ENCODE peak calls at places on chromosomes 2 and 18, in five cellular contexts. K is cardiac muscle cell, J is GM12878, T is tibial artery, E is fibroblast of lung. X is an unnamed sample.

GRCh38 chr2:155372969-155373368 is 674.5 kb downstream of the KCNJ3 start:
- DNase-seq in J (no peak), T (no peak), E (peak; percentile 14), K (peak; percentile 29), X (peak; percentile 47)

GRCh38 chr2:113213061-113213930 is 39.5 kb downstream of the PSD4 start:
- DNase-seq in J (no peak), T (no peak), K (no peak), E (no peak), X (no peak)

GRCh38 chr2:20100711-20101110 is 49.3 kb upstream of the LAPTM4A start:
- DNase-seq in J (no peak), E (no peak), T (no peak), K (no peak), X (no peak)

GRCh38 chr2:207219716-207220414 is 54.1 kb upstream of the KLF7 start:
- DNase-seq in E (peak; percentile 90), T (no peak), J (no peak), K (peak; percentile 66), X (no peak)

GRCh38 chr2:189481071-189481470 is 39.8 kb downstream of the WDR75 start:
- DNase-seq in J (no peak), T (no peak), E (no peak), K (no peak), X (no peak)

GRCh38 chr2:190765386-190766173 is 115.0 kb upstream of the GLS start:
- DNase-seq in T (no peak), J (no peak), K (peak; percentile 71), E (peak; percentile 97), X (peak; percentile 51)

GRCh38 chr18:74963820-74964446 is 245.0 kb downstream of the PTGR3 start:
- DNase-seq in E (peak; percentile 37), T (no peak), K (peak; percentile 64), J (no peak), X (peak; percentile 66)

GRCh38 chr2:225660262-225661091 is 261.0 kb downstream of the NYAP2 start:
- DNase-seq in K (peak; percentile 73), E (peak; percentile 41), T (peak; percentile 73), J (peak; percentile 9), X (peak; percentile 76)

GRCh38 chr2:56230171-56230570 is 46.4 kb downstream of the CCDC85A start:
- DNase-seq in E (peak; percentile 47), K (no peak), T (no peak), J (no peak), X (no peak)

GRCh38 chr2:240325654-240326031 is 109.8 kb upstream of the GPC1 start:
- DNase-seq in J (no peak), K (peak; percentile 33), T (no peak), E (peak; percentile 7), X (peak; percentile 57)

GRCh38 chr2:147679664-147680502 is 164.9 kb upstream of the ACVR2A start:
- DNase-seq in K (no peak), J (no peak), T (no peak), E (no peak), X (no peak)

DNA sequence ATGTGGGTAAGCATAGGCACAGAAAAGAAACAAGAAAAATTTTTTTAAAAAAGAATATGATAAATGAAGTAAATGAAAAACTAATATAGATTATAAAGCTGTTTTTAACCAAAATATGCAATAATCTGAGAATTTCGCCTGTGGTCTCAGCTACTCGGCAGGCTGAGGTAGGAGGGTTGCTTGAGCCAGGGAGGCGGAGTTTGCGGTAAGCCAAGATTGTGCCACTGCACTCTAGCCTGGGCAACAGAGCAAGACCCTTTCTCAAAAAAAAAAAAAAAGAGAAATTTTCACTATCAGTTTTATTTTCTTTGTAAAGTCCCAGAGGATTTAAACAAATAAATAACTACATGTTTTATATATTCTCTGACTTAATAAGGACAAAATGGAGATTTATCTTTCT is 47.3 kb downstream of the DHX57 start:
- DNase-seq in T (no peak), J (no peak), K (no peak), E (no peak), X (no peak)
- H3K27ac ChIP-seq in T (no peak overlapping the region), J (no peak overlapping the region), K (no peak overlapping the region), E (no peak overlapping the region), X (no peak overlapping the region)

GRCh38 chr2:65319080-65319673 is 91.5 kb downstream of the ACTR2 start:
- DNase-seq in J (no peak), T (no peak), K (no peak), E (no peak), X (no peak)
- H3K27ac ChIP-seq in J (no peak overlapping the region), T (no peak overlapping the region), K (no peak overlapping the region), E (peak overlapping the region; percentile 97), X (no peak overlapping the region)

GRCh38 chr2:62675062-62675461 is 30.5 kb upstream of the EHBP1 start:
- DNase-seq in E (no peak), T (no peak), K (no peak), J (no peak), X (no peak)

GRCh38 chr2:62669180-62669579 is 36.3 kb upstream of the EHBP1 start:
- DNase-seq in E (no peak), J (no peak), K (no peak), T (no peak), X (no peak)

DNA sequence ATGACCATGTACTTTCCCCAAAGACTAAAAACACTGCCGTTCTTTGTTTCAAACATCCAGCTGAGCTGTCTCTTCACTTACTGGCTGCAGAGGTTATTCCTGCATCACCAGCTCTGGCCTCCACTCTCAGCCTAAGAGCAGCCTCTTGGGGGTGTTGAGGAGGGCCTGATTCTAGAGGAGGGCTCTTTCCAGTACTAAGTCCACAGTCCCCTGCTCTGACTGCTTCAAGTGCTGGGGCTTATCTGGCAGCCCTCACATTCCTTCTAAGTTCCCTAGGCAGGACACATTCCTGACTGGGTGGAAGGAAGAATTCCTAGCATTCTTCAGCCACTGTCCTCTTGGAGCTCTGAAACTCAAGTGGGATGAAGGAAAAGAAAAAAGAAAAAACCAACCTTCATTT is 32.9 kb upstream of the EHBP1 start:
- DNase-seq in E (peak; percentile 93), K (peak; percentile 90), T (no peak), J (no peak), X (peak; percentile 66)
- H3K27ac ChIP-seq in E (peak overlapping the region; percentile 3), K (peak overlapping the region; percentile 90), T (peak overlapping the region; percentile 38), J (no peak overlapping the region), X (peak overlapping the region; percentile 20)

GRCh38 chr2:9205481-9205880 is 1.1 kb upstream of the ASAP2 start:
- DNase-seq in E (no peak), K (no peak), J (no peak), T (no peak), X (no peak)
- H3K27ac ChIP-seq in E (no peak overlapping the region), K (no peak overlapping the region), J (no peak overlapping the region), T (peak overlapping the region; percentile 87), X (peak overlapping the region; percentile 63)

DNA sequence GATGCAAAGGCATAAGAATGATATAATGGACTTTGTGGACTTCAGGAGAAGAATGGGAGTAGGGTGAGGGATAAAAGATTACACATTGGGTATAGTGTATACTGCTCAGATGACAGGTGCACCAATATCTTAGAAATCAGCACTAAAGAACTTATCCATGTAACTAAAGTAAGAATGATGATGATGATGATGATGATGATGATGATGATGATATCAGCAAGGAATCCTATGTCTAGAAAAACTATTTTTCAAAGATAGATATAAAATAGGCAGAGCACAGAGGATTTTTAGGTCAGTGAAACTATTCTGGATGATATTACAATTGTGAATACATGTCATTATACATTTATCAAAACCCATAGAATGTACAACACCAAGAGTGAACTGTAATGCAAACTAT is 34.3 kb downstream of the NMS start:
- DNase-seq in T (no peak), E (no peak), K (no peak), J (no peak), X (no peak)
- H3K27ac ChIP-seq in T (no peak overlapping the region), E (no peak overlapping the region), K (no peak overlapping the region), J (no peak overlapping the region), X (no peak overlapping the region)

DNA sequence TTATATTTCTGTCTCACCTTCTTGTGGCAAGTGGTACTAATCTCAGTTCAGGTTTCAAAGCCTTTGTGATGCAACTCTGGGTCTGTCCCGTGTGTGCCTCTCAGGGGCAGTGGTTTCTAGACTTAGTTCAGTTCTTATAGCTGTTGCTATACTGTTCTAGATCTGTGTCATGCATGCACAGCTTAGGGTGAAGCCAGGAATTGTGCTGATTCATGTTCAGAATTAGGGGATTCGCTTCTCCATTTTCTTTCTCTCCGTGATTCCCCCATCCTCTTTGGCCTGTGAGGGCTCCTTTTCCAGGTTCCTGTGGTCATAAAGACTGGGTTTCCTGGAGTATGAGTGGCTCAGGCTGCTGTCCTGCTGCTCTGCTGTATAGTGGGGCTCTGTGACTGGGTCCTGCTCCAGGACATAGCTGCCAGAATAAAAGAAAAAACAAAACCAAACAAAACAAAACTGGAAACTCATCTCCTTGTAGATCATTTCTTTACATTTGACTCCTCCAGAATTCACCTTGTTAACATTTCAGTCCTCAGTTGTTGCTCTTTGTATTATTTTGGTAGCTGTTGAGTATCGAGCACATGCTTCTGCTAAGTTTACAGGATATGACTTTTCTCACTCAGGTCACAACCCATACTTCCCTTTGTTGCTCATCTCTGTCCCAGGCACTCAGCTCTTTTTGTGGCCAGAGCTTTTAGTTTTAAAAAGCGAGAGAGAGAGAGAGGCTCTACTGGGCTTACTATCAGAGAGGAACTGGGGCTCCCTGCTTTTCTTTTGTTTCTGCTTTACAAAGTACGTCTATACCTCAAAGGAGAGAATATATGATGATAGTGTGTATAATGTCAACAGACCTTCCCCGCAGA is 34.2 kb downstream of the CERS6 start:
- DNase-seq in T (no peak), E (peak; percentile 66), J (peak; percentile 92), K (peak; percentile 35), X (peak; percentile 18)
- H3K27ac ChIP-seq in T (no peak overlapping the region), E (peak overlapping the region; percentile 9), J (peak overlapping the region; percentile 99), K (peak overlapping the region; percentile 47), X (no peak overlapping the region)

GRCh38 chr2:224366269-224366668 is 35.6 kb downstream of the FAM124B start:
- DNase-seq in T (no peak), E (no peak), K (peak; percentile 28), J (no peak), X (peak; percentile 30)

GRCh38 chr2:224360801-224361251 is 41.1 kb downstream of the FAM124B start:
- DNase-seq in J (no peak), K (no peak), T (no peak), E (peak; percentile 35), X (no peak)

GRCh38 chr2:224363281-224363680 is 38.6 kb downstream of the FAM124B start:
- DNase-seq in K (no peak), J (no peak), T (no peak), E (no peak), X (no peak)

GRCh38 chr2:224359569-224359968 is 42.3 kb downstream of the FAM124B start:
- DNase-seq in T (no peak), E (no peak), K (peak; percentile 11), J (no peak), X (peak; percentile 64)

DNA sequence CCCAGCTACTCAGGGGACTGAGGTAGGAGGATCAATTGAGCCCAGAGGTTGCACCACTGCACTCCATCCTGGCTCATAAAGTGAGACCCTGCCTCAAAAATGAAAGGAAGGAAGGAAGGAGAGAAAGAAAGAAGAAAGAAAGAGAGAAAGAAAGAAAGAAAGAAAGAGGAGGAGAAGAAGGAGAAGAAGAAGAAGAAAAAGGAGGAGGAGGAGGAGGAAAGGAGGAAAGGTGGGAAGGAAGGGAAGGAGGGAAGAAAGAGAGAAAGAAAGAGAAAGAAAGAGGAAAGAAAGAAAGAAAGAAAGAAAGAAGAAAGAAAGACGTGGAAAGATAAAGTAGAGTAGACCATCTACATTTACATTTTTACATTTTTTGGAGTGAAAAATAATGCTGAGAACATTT is 39.8 kb downstream of the FAM124B start:
- DNase-seq in E (no peak), K (no peak), T (no peak), J (no peak), X (no peak)
- H3K27ac ChIP-seq in E (no peak overlapping the region), K (no peak overlapping the region), T (no peak overlapping the region), J (no peak overlapping the region), X (no peak overlapping the region)